ENCODE peak calls at places on chromosome 22, in six cellular contexts. C, O, H, S, F and B are unnamed samples. For H3K4me1, the result is how much of the 10 kb centered on the place peaks cover.

GRCh38 chr22:42356547-42356946 is 75.7 kb downstream of the NFAM1 start:
- DNase-seq in S (no peak), O (no peak), H (no peak), C (no peak), F (no peak), B (no peak)

GRCh38 chr22:29093030-29093429 is 20.2 kb downstream of the KREMEN1 start:
- DNase-seq in F (no peak), O (no peak), H (no peak), S (no peak), C (no peak), B (no peak)

GRCh38 chr22:19463491-19464469 is 15.2 kb downstream of the UFD1 start:
- DNase-seq in C (no peak), O (peak), S (no peak), H (peak), F (no peak), B (no peak)

GRCh38 chr22:30014244-30014643 is 66.0 kb upstream of the HORMAD2 start:
- DNase-seq in H (no peak), S (no peak), C (no peak), F (no peak), O (no peak), B (no peak)

GRCh38 chr22:29126670-29127069 is 53.8 kb downstream of the KREMEN1 start:
- DNase-seq in S (no peak), H (no peak), O (no peak), F (no peak), C (no peak), B (no peak)

GRCh38 chr22:42344391-42344861 is 74.0 kb upstream of the TCF20 start:
- DNase-seq in C (no peak), O (no peak), H (no peak), S (peak), F (no peak), B (peak)

GRCh38 chr22:24553597-24554315 is 1.2 kb downstream of the GUCD1 start:
- DNase-seq in F (no peak), S (no peak), C (no peak), H (peak), O (peak), B (no peak)

GRCh38 chr22:29716814-29717213 is 3.0 kb upstream of the CABP7 start:
- DNase-seq in O (peak), S (peak), H (peak), F (peak), C (no peak), B (peak)

GRCh38 chr22:36818010-36818642 is 1.3 kb upstream of the PVALB start:
- DNase-seq in H (no peak), C (no peak), S (no peak), O (no peak), F (no peak), B (peak)

GRCh38 chr22:21876486-21877176 is 9.2 kb upstream of the MAPK1 start:
- DNase-seq in C (no peak), F (no peak), O (peak), S (no peak), H (peak), B (peak)

GRCh38 chr22:27663812-27664211 is 137.7 kb downstream of the MN1 start:
- DNase-seq in S (no peak), F (no peak), O (no peak), C (no peak), H (peak), B (no peak)

GRCh38 chr22:25032066-25032465 is 79.5 kb downstream of the KIAA1671 start:
- DNase-seq in C (no peak), F (no peak), H (no peak), S (no peak), O (no peak), B (no peak)

GRCh38 chr22:27801197-27801615 is 350 bp downstream of the MN1 start:
- DNase-seq in O (peak), S (peak), C (no peak), F (peak), H (peak), B (peak)

GRCh38 chr22:20436309-20437252 is 1.0 kb downstream of the SCARF2 start:
- DNase-seq in F (peak), O (peak), H (peak), C (no peak), S (peak), B (peak)

DNA sequence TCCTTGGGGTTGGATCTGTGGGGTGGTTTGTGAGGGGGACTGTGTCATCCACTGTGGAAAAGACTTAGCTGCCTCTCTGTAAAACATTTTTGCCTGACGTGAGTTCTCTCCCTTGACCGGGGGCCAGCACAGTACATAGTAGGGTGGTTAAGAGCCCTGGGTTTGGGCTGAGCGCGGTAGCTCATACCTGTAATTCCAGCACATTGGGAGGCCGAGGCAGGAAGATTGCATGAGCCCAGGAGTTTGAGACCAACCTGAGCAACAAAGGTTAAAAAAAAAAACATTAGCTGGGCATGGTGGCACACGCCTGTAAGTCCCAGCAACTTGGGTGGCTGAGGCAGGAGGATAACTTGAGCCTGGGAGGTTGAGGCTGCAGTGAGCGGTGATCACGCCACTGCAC is 74.7 kb upstream of the WNT7B start:
- DNase-seq in H (no peak), S (no peak), F (no peak), O (no peak), C (no peak), B (no peak)
- H2BK5ac ChIP-seq in H (no peak), S (no peak), F (no peak), O (no peak), C (no peak), B (no peak)

GRCh38 chr22:23220485-23221350 is 40.4 kb downstream of the BCR start:
- DNase-seq in O (no peak), C (no peak), S (no peak), H (peak), F (no peak), B (no peak)

GRCh38 chr22:23219787-23220484 is 39.6 kb downstream of the BCR start:
- DNase-seq in C (no peak), S (no peak), H (peak), O (peak), F (no peak), B (peak)

GRCh38 chr22:23222875-23223565 is 42.7 kb downstream of the BCR start:
- DNase-seq in F (no peak), C (no peak), O (no peak), H (no peak), S (no peak), B (no peak)

GRCh38 chr22:23222033-23222840 is 41.9 kb downstream of the BCR start:
- DNase-seq in S (no peak), H (no peak), O (no peak), F (no peak), C (no peak), B (no peak)

GRCh38 chr22:23221351-23221804 is 41.1 kb downstream of the BCR start:
- DNase-seq in F (no peak), O (no peak), H (no peak), S (no peak), C (no peak), B (no peak)
- H3K4me1 ChIP-seq in F (under half), O (half or more), H (under half), S (under half), C (under half), B (under half)

DNA sequence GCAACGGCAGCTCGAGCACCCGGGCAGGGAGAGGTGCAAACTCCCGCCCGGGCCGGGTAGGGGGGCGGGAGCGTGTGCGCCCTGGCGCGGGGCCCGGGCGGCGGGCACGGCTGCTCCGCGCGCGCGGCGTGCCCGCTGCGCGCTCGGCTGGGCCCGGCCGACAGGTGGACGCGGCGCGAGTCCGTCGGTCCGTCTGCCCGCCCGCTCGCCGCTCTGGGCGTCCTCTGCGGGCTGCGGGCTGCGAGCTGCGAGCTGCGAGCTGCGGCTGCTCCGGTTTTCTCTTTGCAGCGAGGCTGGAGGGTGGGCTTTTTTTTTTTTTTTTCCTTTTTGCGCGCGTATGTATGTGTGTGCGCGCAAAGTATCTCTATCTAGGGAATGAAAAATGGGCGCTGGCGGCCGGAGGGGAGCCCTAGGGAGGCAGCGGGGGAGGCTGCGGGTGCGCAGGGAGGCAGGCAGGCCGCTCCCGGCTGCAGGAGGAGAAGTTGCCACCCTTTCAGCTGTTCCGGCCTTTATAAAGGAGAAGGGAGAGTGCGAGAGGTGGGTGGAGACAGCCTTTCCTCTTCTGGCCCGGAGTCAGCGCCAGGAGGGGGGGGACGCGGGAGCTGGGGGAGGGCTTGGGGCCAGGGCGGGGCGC is at the start of gene PDGFB:
- DNase-seq in C (no peak), H (no peak), S (no peak), F (no peak), O (peak), B (peak)
- H2BK5ac ChIP-seq in C (no peak), H (no peak), S (no peak), F (peak), O (peak), B (no peak)

DNA sequence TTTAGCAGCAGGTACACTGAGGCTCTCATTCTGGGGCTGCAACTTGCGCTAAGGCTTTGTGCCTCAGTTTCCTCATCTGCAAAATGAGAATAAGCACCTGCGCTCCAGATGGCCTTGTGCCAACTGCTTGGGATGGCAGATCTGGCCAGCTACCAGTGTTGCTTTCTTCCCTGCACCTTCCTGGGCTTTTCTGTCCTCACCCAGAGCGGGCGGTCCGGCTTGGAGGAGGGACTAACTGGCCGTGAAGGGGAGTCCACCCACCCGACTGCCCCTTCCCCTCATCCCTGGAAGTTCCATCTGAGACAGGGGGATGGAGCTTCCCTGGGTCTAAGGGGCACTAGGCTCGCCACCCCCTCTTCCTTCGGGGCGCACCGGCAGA is 3.5 kb downstream of the SLC16A8 start:
- DNase-seq in C (no peak), F (no peak), O (no peak), H (no peak), S (no peak), B (no peak)
- H3K4me1 ChIP-seq in C (under half), F (under half), O (under half), H (under half), S (under half), B (under half)

DNA sequence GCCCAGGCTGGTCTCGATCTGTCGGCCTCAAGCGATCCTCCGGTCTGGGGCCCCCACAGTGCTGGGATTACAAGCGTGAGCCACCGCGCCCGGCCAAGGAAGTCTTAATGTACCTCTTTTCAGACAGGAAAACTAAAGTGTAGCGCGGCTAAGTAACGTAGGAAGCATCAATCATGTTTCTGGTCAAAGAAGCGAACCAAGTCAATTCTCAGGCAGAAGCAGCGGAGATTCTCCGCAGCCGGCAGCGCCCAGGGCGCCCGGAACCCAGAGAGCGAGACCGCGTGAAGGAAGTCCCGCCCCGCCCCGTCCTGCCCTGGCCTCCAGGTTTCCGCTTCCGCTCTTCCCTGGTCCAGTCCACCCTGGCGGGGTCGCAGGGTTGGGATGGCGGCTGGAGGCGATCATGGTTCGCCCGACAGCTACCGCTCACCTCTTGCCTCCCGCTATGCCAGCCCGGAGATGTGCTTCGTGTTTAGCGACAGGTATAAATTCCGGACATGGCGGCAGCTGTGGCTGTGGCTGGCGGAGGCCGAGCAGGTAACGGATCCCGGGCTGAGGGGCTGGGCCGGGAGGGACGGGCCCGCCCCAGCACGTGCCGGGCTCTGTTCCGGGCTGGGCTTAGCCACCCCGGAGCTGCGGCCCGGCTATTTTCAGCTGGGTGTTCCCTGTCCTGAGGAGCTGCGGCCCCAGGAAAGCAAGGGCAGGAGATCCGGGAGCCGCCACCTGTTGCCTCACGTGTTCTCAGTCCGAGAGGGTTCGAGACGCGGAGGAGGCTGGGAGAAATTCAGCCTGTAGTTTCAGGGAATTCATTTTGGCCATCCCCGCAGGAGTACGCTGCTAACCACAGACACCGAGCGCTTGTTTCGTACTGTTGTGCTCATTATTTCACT is at the start of gene ADSL:
- DNase-seq in F (peak), O (peak), H (peak), S (peak), C (peak), B (peak)
- H2BK5ac ChIP-seq in F (peak), O (no peak), H (peak), S (no peak), C (peak), B (no peak)

GRCh38 chr22:38244106-38244505 is 28.7 kb downstream of the TMEM184B start:
- DNase-seq in C (no peak), S (no peak), H (peak), O (no peak), F (no peak), B (no peak)
- H3K4me1 ChIP-seq in C (under half), S (under half), H (under half), O (under half), F (under half), B (under half)

GRCh38 chr22:32531955-32532818 is 57.6 kb downstream of the FBXO7 start:
- DNase-seq in C (peak), H (peak), F (peak), O (peak), S (peak), B (peak)
- H2BK5ac ChIP-seq in C (peak), H (no peak), F (peak), O (no peak), S (no peak), B (no peak)

DNA sequence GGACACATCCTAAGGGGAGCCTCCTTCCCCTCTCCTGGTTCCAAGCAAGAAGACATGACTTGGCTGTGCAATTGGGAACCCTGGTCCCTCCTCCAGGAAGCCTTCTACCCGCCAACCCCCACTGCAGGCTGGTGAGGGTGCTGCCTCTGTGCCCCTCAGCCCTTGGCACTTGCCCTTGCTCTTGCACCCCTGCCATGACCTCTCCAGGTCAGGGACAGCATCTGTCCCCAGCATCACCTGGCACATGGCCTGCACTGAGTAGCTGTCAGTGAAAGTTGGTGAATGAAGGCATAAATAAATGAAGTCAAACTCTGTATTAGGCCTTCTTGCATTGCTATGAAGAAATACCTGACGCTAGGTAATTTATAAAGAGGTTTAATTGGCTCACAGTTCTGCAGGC is 1.9 kb upstream of the GTSE1 start:
- DNase-seq in O (no peak), C (no peak), S (no peak), H (no peak), F (no peak), B (no peak)
- H3K4me1 ChIP-seq in O (under half), C (under half), S (under half), H (under half), F (under half), B (under half)

DNA sequence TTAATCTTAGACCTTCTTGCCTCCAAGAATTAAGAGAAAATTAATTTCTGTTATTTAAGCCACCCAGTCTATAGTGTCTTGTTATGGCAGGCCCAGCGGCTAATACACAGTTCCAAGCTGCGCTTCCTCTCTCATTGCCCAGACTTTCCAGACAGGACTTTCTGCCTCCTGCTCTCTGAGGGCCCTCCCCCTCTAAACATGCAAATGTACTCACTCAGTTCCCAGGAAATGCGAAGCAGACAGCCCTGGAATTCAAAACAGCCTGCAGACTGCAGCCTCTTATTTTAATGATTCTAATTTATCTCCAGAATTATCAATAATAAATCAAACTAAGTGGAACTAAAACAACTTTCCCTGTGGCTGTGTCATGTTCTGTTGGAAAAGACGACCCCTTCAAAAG is 115.5 kb upstream of the ISX start:
- DNase-seq in H (no peak), S (peak), C (no peak), F (no peak), O (no peak), B (peak)
- H2BK5ac ChIP-seq in H (no peak), S (no peak), C (no peak), F (no peak), O (no peak), B (peak)